ENCODE peak calls at places on chromosomes 5 and 9, in four cellular contexts. L is SJCRH30; S is iPS DF 6.9; Q is CD8-positive, alpha-beta T cell. M is an unnamed sample.

GRCh38 chr5:138708761-138709160 is 44.5 kb upstream of the CTNNA1 start:
- DNase-seq in Q (no peak), L (no peak), S (no peak), M (no peak)

GRCh38 chr9:121863931-121864330 is 212.5 kb downstream of the DAB2IP start:
- DNase-seq in Q (no peak), S (no peak), L (no peak), M (no peak)

GRCh38 chr9:112537561-112537960 is 50.9 kb downstream of the KIAA1958 start:
- DNase-seq in S (no peak), L (no peak), Q (no peak), M (no peak)

GRCh38 chr9:91515074-91515687 is 91.5 kb upstream of the NFIL3 start:
- DNase-seq in Q (no peak), L (peak; percentile 26), S (no peak), M (no peak)

GRCh38 chr9:126559296-126559695 is 54.4 kb upstream of the LMX1B start:
- DNase-seq in L (no peak), Q (no peak), S (no peak), M (no peak)

GRCh38 chr5:138212828-138213160 is 329 bp downstream of the CDC23 start:
- DNase-seq in L (no peak), S (no peak), Q (no peak), M (no peak)

GRCh38 chr5:175418252-175418651 is 25.7 kb downstream of the DRD1 start:
- DNase-seq in Q (no peak), L (no peak), S (no peak), M (no peak)

GRCh38 chr5:1889321-1890065 is 6.8 kb upstream of the IRX4 start:
- DNase-seq in S (no peak), Q (no peak), L (peak; percentile 1), M (no peak)

GRCh38 chr9:101437806-101438232 is 2.2 kb upstream of the ALDOB start:
- DNase-seq in L (no peak), S (no peak), Q (no peak), M (no peak)

GRCh38 chr9:12014488-12014887 is 678.7 kb upstream of the TYRP1 start:
- DNase-seq in Q (no peak), L (no peak), S (no peak), M (no peak)

GRCh38 chr5:178394074-178394473 is 161.5 kb upstream of the PHYKPL start:
- DNase-seq in Q (no peak), S (no peak), L (peak; percentile 53), M (no peak)

GRCh38 chr5:111511174-111512025 is 935 bp downstream of the STARD4 start:
- DNase-seq in Q (no peak), S (no peak), L (no peak), M (no peak)

GRCh38 chr5:32753051-32753450 is 41.9 kb downstream of the NPR3 start:
- DNase-seq in L (no peak), S (no peak), Q (no peak), M (no peak)

GRCh38 chr5:151082976-151083651 is 2.3 kb upstream of the TNIP1 start:
- DNase-seq in Q (peak; percentile 58), L (peak; percentile 96), S (no peak), M (peak; percentile 95)

GRCh38 chr9:88364706-88365105 is 23.5 kb upstream of the SPIN1 start:
- DNase-seq in L (no peak), S (no peak), Q (no peak), M (no peak)

GRCh38 chr9:4939118-4939561 is 45.9 kb upstream of the JAK2 start:
- DNase-seq in S (no peak), Q (no peak), L (no peak), M (peak; percentile 10)
- H3K4me1 ChIP-seq in S (no peaks in the 10 kb centered on the region), Q (peaks cover 26% of the 10 kb centered on the region), L (no peaks in the 10 kb centered on the region), M (peaks cover 44% of the 10 kb centered on the region)

DNA sequence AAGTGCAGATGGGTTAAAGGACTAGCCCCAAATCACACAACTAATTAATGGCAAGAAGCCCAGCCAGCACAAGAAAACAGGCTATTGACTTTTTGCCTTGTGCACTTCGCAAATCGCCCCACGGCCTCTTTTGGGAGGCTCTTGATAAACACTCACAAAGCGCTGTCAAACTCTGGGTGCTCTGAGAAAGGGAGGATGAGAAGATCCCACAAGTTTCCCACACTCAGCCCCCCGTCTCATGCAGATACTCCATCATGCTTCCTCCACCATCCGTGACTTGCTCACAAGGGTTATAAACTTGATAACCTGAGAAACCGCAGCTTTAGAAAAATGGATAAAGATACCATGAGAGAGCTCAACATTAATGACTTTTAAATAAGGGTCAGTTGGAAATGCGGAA is 219.7 kb downstream of the EBF1 start:
- DNase-seq in Q (no peak), L (no peak), S (no peak), M (no peak)
- H3K4me1 ChIP-seq in Q (peaks cover 8% of the 10 kb centered on the region), L (peaks cover 21% of the 10 kb centered on the region), S (peaks cover 4% of the 10 kb centered on the region), M (peaks cover 5% of the 10 kb centered on the region)

DNA sequence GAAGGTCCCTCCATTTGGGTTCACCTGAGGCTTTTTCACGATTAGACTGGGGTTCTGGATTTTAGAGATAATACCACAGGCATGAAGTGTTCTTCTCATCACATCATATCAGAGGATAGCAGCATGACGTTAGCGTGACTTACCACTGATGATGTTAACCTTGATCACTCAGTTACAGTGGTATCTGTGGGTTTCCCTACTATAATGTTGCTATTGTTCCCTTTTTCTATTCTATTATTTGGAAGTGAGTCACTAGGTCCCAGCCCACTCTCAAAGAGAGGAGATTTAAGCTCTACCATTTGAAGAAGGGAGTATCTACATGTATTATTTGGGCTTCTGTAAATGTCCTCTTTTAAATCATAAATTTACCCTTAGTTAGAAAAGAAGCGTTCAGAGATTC is 300.0 kb downstream of the MAST4 start:
- DNase-seq in L (peak; percentile 36), Q (no peak), S (no peak), M (no peak)
- H3K4me1 ChIP-seq in L (peaks cover 3% of the 10 kb centered on the region), Q (no peaks in the 10 kb centered on the region), S (peaks cover 4% of the 10 kb centered on the region), M (no peaks in the 10 kb centered on the region)

DNA sequence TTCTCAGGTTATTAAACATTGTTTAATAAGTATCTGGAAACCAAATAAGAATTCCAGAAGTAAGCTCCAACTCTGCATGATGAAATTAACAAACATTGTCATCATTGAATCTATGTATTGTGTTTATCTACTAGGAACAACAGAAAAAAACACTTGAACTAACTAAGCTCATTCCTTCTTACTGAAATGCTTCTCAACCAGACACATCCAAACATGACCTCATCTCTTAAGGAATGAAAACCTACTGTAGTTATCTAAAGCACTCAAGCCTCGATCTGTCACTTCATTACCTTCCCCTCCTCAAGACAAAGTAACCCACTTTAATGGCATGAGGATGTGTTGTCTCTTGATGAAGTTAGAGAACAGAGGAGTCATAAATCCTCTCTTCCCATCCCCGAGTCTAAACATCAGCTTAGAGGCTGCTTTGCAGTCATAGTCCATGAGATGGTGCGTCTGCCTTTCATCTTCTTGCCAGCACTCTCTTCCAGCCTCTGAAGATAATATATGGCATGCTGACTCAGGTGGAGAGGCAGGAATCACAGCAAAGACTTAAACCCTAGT is 86.5 kb downstream of the CEMIP2 start:
- DNase-seq in Q (no peak), S (no peak), L (no peak), M (no peak)
- H3K4me1 ChIP-seq in Q (peaks cover 26% of the 10 kb centered on the region), S (peaks cover 5% of the 10 kb centered on the region), L (peaks cover 7% of the 10 kb centered on the region), M (peaks cover 35% of the 10 kb centered on the region)

M was measured in CD4-positive, alpha-beta memory T cell.